ENCODE peak calls at places on chromosomes 6 and 20, in ten cellular contexts. B is bronchial epithelial cell, G is thoracic aorta, P is BJ, Q is sigmoid colon, L is adrenal gland, X is BE2C, E is PC-9, A is heart left ventricle, C is brain microvascular endothelial cell. I is an unnamed sample.

GRCh38 chr6:84392292-84392691 is 164.8 kb upstream of the CEP162 start:
- DNase-seq in B (no peak), G (no peak), P (no peak), Q (no peak), L (no peak), X (no peak), E (no peak), A (no peak), C (no peak), I (no peak)

GRCh38 chr6:157464653-157465535 is 83.9 kb downstream of the ZDHHC14 start:
- DNase-seq in B (no peak), G (no peak), P (no peak), Q (no peak), L (no peak), X (no peak), E (no peak), A (no peak), C (no peak), I (peak; percentile 60)

GRCh38 chr6:117110737-117111136 is 154.6 kb upstream of the VGLL2 start:
- DNase-seq in B (no peak), G (no peak), P (no peak), Q (no peak), L (no peak), X (no peak), E (no peak), A (no peak), C (no peak), I (no peak)

GRCh38 chr6:111605100-111605748 is 454 bp downstream of the TRAF3IP2 start:
- DNase-seq in B (peak; percentile 49), G (peak; percentile 46), P (peak; percentile 77), Q (peak; percentile 92), L (peak; percentile 63), X (no peak), E (peak; percentile 34), A (peak; percentile 73), C (peak; percentile 66), I (peak; percentile 71)

GRCh38 chr20:62977613-62978558 is 25.4 kb downstream of the SLC17A9 start:
- DNase-seq in B (no peak), G (no peak), P (no peak), Q (no peak), L (no peak), X (no peak), E (no peak), A (no peak), C (no peak), I (peak; percentile 86)

GRCh38 chr6:26607434-26608230 is 10.9 kb downstream of the ABT1 start:
- DNase-seq in B (peak; percentile 50), G (no peak), P (no peak), Q (no peak), L (peak; percentile 48), X (peak; percentile 52), E (peak; percentile 49), A (no peak), C (peak; percentile 71), I (peak; percentile 33)

GRCh38 chr6:133594551-133594950 is 294.4 kb upstream of the TCF21 start:
- DNase-seq in B (no peak), G (no peak), P (no peak), Q (no peak), L (no peak), X (no peak), E (no peak), A (no peak), C (no peak), I (no peak)

GRCh38 chr6:137218473-137218916 is 690 bp downstream of the IFNGR1 start:
- DNase-seq in B (peak; percentile 80), G (peak; percentile 28), P (no peak), Q (peak; percentile 83), L (peak; percentile 60), X (peak; percentile 27), E (peak; percentile 96), A (no peak), C (peak; percentile 40), I (peak; percentile 47)

GRCh38 chr20:5039255-5039657 is 37.9 kb upstream of the SLC23A2 start:
- DNase-seq in B (no peak), G (no peak), P (no peak), Q (no peak), L (no peak), X (no peak), E (no peak), A (no peak), C (no peak), I (peak; percentile 16)

GRCh38 chr20:44041001-44041400 is 126.3 kb downstream of the TOX2 start:
- DNase-seq in B (no peak), G (no peak), P (no peak), Q (peak; percentile 8), L (no peak), X (no peak), E (no peak), A (no peak), C (no peak), I (no peak)

GRCh38 chr6:11645016-11645415 is 107.5 kb downstream of the TMEM170B start:
- DNase-seq in B (no peak), G (no peak), P (peak; percentile 33), Q (no peak), L (no peak), X (no peak), E (peak; percentile 35), A (no peak), C (no peak), I (no peak)

GRCh38 chr6:40328376-40328987 is 258.7 kb downstream of the LRFN2 start:
- DNase-seq in B (peak; percentile 54), G (no peak), P (no peak), Q (no peak), L (peak; percentile 40), X (peak; percentile 61), E (no peak), A (no peak), C (no peak), I (no peak)

GRCh38 chr6:127464881-127465459 is 5.8 kb upstream of the KIAA0408 start:
- DNase-seq in B (peak; percentile 63), G (no peak), P (no peak), Q (peak; percentile 88), L (peak; percentile 67), X (peak; percentile 80), E (peak; percentile 59), A (peak; percentile 57), C (peak; percentile 61), I (no peak)

GRCh38 chr6:15434823-15435380 is 189.0 kb downstream of the JARID2 start:
- DNase-seq in B (no peak), G (no peak), P (no peak), Q (no peak), L (no peak), X (no peak), E (no peak), A (no peak), C (no peak), I (no peak)

GRCh38 chr20:24462461-24463010 is 6.9 kb upstream of the SYNDIG1 start:
- DNase-seq in B (no peak), G (no peak), P (no peak), Q (no peak), L (no peak), X (no peak), E (no peak), A (no peak), C (no peak), I (no peak)

GRCh38 chr20:6287471-6287870 is 164.6 kb upstream of the FERMT1 start:
- DNase-seq in B (peak; percentile 65), G (no peak), P (no peak), Q (no peak), L (no peak), X (no peak), E (no peak), A (no peak), C (no peak), I (no peak)

GRCh38 chr6:148530394-148530923 is 187.8 kb downstream of the SASH1 start:
- DNase-seq in B (peak; percentile 48), G (no peak), P (peak; percentile 96), Q (no peak), L (no peak), X (no peak), E (no peak), A (no peak), C (peak; percentile 92), I (no peak)

GRCh38 chr6:109455502-109456282 is at the start of gene MICAL1:
- DNase-seq in B (peak; percentile 13), G (no peak), P (no peak), Q (peak; percentile 82), L (peak; percentile 51), X (peak; percentile 81), E (peak; percentile 45), A (peak; percentile 63), C (peak; percentile 38), I (peak; percentile 95)
- TF ChIP-seq CTCF in B (peak; percentile 41), G (peak; percentile 44), P (peak; percentile 54), Q (no peak), L (no peak), X (peak; percentile 24), E (no peak), A (no peak), C (peak; percentile 58), I (peak; percentile 16)

DNA sequence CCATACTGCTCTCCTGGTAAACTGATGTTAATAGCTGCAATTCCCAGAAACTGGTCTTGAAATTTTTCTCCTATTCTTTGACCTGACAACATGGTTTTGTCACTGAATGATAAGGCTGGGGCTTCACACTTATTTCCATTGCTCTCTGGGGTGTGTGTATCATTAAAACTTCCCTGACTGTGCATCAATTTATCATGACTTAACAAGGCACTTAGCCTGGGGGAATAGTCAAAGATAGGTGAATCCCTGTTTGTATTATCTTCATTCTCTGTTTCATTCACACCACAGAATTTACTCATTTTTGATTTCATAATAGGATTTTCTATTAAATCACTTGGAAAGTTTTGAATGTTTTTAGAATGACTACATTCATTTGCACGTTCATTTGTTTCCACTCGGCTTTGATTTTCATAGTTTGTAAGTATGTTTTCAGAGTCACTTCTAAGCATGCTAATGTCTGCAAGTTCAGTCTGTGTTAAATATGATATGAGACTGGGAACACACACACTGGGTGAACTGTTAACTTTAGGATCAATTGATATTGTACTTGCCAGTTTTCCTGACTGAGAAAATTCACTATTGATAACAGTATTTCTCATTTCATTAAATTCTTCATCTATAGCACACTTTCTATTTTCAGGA is 35.5 kb downstream of the DST start:
- DNase-seq in B (no peak), G (no peak), P (no peak), Q (no peak), L (no peak), X (no peak), E (no peak), A (no peak), C (no peak), I (no peak)
- H3K36me3 ChIP-seq in B (no peaks in the 10 kb centered on the region), G (peaks cover 15% of the 10 kb centered on the region), P (peaks cover 1% of the 10 kb centered on the region), Q (peaks cover 23% of the 10 kb centered on the region), L (no peaks in the 10 kb centered on the region), X (peaks cover 13% of the 10 kb centered on the region), E (peaks cover 15% of the 10 kb centered on the region), A (no peaks in the 10 kb centered on the region), C (peaks cover 25% of the 10 kb centered on the region), I (peaks cover 3% of the 10 kb centered on the region)

DNA sequence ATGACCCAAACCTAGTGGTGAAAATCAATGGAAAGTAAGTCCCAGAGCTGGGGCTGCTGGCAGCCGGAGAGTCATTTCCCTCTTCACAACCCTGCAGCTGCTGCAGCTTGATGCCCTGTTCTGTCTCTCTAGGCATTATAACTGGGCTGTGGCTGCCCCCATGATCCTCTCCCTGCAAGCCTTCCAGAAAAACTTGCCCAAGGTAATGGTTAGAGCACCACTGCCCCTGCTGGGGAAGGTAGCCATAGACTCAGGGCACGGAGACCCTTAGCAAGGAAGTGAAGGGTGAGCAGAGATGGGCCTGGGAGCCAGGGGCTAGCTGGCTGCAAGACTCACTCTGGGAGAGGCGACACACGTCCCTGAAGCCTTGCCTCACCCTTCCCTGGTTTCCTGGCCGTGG is 12.0 kb downstream of the LPIN3 start:
- DNase-seq in B (no peak), G (no peak), P (no peak), Q (no peak), L (no peak), X (no peak), E (no peak), A (no peak), C (no peak), I (no peak)
- TF ChIP-seq CTCF in B (no peak), G (no peak), P (no peak), Q (no peak), L (no peak), X (no peak), E (no peak), A (no peak), C (peak; percentile 31), I (no peak)

GRCh38 chr6:37283268-37283667 is 25.3 kb upstream of the TMEM217 start:
- DNase-seq in B (no peak), G (no peak), P (no peak), Q (no peak), L (no peak), X (no peak), E (no peak), A (no peak), C (no peak), I (no peak)
- H3K36me3 ChIP-seq in B (peaks cover 9% of the 10 kb centered on the region), G (peaks cover 19% of the 10 kb centered on the region), P (peaks cover 14% of the 10 kb centered on the region), Q (peaks cover 5% of the 10 kb centered on the region), L (no peaks in the 10 kb centered on the region), X (peaks cover 38% of the 10 kb centered on the region), E (peaks cover 10% of the 10 kb centered on the region), A (no peaks in the 10 kb centered on the region), C (peaks cover 47% of the 10 kb centered on the region), I (peaks cover 18% of the 10 kb centered on the region)

I was measured in GM06990.